ENCODE peak calls at places on chromosomes 11 and 22, in eight cellular contexts. One of them, this sample, is unnamed.

GRCh38 chr11:69220581-69221051 is 64.9 kb downstream of the SMIM38 start:
- DNase-seq in NCI-H1092: no peak
- DNase-seq in AG20443: peak; percentile 38
- DNase-seq in EH: no peak
- DNase-seq in left kidney: no peak
- DNase-seq in left lung: no peak
- DNase-seq in WERI-Rb-1: no peak
- DNase-seq in AML-193: no peak
- DNase-seq in this sample: no peak

GRCh38 chr11:125376856-125377255 is 119.2 kb downstream of the FEZ1 start:
- DNase-seq in AML-193: no peak
- DNase-seq in left lung: no peak
- DNase-seq in NCI-H1092: no peak
- DNase-seq in AG20443: peak; percentile 60
- DNase-seq in left kidney: no peak
- DNase-seq in WERI-Rb-1: no peak
- DNase-seq in EH: peak; percentile 11
- DNase-seq in this sample: no peak

GRCh38 chr11:16862733-16863132 is 124.3 kb downstream of the C11orf58 start:
- DNase-seq in left kidney: peak; percentile 39
- DNase-seq in AML-193: no peak
- DNase-seq in EH: no peak
- DNase-seq in NCI-H1092: no peak
- DNase-seq in left lung: no peak
- DNase-seq in AG20443: peak; percentile 33
- DNase-seq in WERI-Rb-1: no peak
- DNase-seq in this sample: no peak

GRCh38 chr11:130042093-130042591 is 27.6 kb upstream of the APLP2 start:
- DNase-seq in NCI-H1092: no peak
- DNase-seq in AG20443: peak; percentile 80
- DNase-seq in left lung: no peak
- DNase-seq in AML-193: peak; percentile 27
- DNase-seq in EH: peak; percentile 88
- DNase-seq in WERI-Rb-1: no peak
- DNase-seq in left kidney: no peak
- DNase-seq in this sample: peak; percentile 83

GRCh38 chr11:111376453-111376871 is 2.6 kb downstream of the POU2AF1 start:
- DNase-seq in NCI-H1092: no peak
- DNase-seq in AML-193: no peak
- DNase-seq in left lung: no peak
- DNase-seq in AG20443: no peak
- DNase-seq in WERI-Rb-1: no peak
- DNase-seq in left kidney: peak; percentile 27
- DNase-seq in EH: no peak
- DNase-seq in this sample: no peak

GRCh38 chr22:29988719-29989118 is 91.5 kb upstream of the HORMAD2 start:
- DNase-seq in left kidney: no peak
- DNase-seq in WERI-Rb-1: no peak
- DNase-seq in EH: no peak
- DNase-seq in AML-193: peak; percentile 10
- DNase-seq in AG20443: no peak
- DNase-seq in NCI-H1092: no peak
- DNase-seq in left lung: no peak
- DNase-seq in this sample: no peak

GRCh38 chr11:82763167-82763566 is 29.5 kb upstream of the FAM181B start:
- DNase-seq in AML-193: no peak
- DNase-seq in AG20443: no peak
- DNase-seq in NCI-H1092: no peak
- DNase-seq in left kidney: no peak
- DNase-seq in WERI-Rb-1: no peak
- DNase-seq in left lung: no peak
- DNase-seq in EH: no peak
- DNase-seq in this sample: no peak

GRCh38 chr11:32960553-32961164 is 55.0 kb upstream of the DEPDC7 start:
- DNase-seq in left lung: no peak
- DNase-seq in AML-193: peak; percentile 49
- DNase-seq in WERI-Rb-1: no peak
- DNase-seq in AG20443: peak; percentile 18
- DNase-seq in EH: peak; percentile 60
- DNase-seq in NCI-H1092: peak; percentile 30
- DNase-seq in left kidney: peak; percentile 73
- DNase-seq in this sample: peak; percentile 24

GRCh38 chr11:2800655-2801531 is 84.7 kb downstream of the CDKN1C start:
- DNase-seq in AML-193: no peak
- DNase-seq in EH: no peak
- DNase-seq in WERI-Rb-1: no peak
- DNase-seq in NCI-H1092: no peak
- DNase-seq in AG20443: no peak
- DNase-seq in left kidney: no peak
- DNase-seq in left lung: no peak
- DNase-seq in this sample: no peak

GRCh38 chr11:67648140-67648795 is 2.3 kb downstream of the ACY3 start:
- DNase-seq in WERI-Rb-1: peak; percentile 69
- DNase-seq in AG20443: no peak
- DNase-seq in NCI-H1092: peak; percentile 14
- DNase-seq in left lung: peak; percentile 31
- DNase-seq in AML-193: no peak
- DNase-seq in EH: no peak
- DNase-seq in left kidney: peak; percentile 68
- DNase-seq in this sample: no peak

GRCh38 chr22:49880281-49880680 is 26.6 kb downstream of the ZBED4 start:
- DNase-seq in WERI-Rb-1: no peak
- DNase-seq in EH: no peak
- DNase-seq in left kidney: peak; percentile 27
- DNase-seq in AG20443: no peak
- DNase-seq in left lung: no peak
- DNase-seq in NCI-H1092: no peak
- DNase-seq in AML-193: no peak
- DNase-seq in this sample: no peak

GRCh38 chr11:36229091-36229490 is 60.1 kb downstream of the COMMD9 start:
- DNase-seq in left lung: no peak
- DNase-seq in AML-193: no peak
- DNase-seq in NCI-H1092: no peak
- DNase-seq in AG20443: no peak
- DNase-seq in WERI-Rb-1: no peak
- DNase-seq in EH: no peak
- DNase-seq in left kidney: no peak
- DNase-seq in this sample: no peak

GRCh38 chr11:16040151-16040550 is 316.2 kb downstream of the SOX6 start:
- DNase-seq in WERI-Rb-1: no peak
- DNase-seq in left lung: no peak
- DNase-seq in EH: no peak
- DNase-seq in AML-193: no peak
- DNase-seq in left kidney: peak; percentile 32
- DNase-seq in NCI-H1092: no peak
- DNase-seq in AG20443: no peak
- DNase-seq in this sample: no peak

GRCh38 chr22:24106385-24107381 is 74.6 kb upstream of the SUSD2 start:
- DNase-seq in WERI-Rb-1: peak; percentile 25
- DNase-seq in EH: peak; percentile 19
- DNase-seq in left lung: no peak
- DNase-seq in NCI-H1092: no peak
- DNase-seq in left kidney: peak; percentile 4
- DNase-seq in AG20443: no peak
- DNase-seq in AML-193: peak; percentile 3
- DNase-seq in this sample: no peak

GRCh38 chr11:75797796-75798195 is 17.2 kb upstream of the UVRAG start:
- DNase-seq in NCI-H1092: no peak
- DNase-seq in left lung: no peak
- DNase-seq in WERI-Rb-1: no peak
- DNase-seq in left kidney: no peak
- DNase-seq in AG20443: peak; percentile 72
- DNase-seq in EH: peak; percentile 75
- DNase-seq in AML-193: no peak
- DNase-seq in this sample: peak; percentile 50

GRCh38 chr11:8062781-8063257 is 18.2 kb upstream of the TUB start:
- DNase-seq in NCI-H1092: no peak
- DNase-seq in WERI-Rb-1: no peak
- DNase-seq in left kidney: no peak
- DNase-seq in left lung: peak; percentile 18
- DNase-seq in EH: no peak
- DNase-seq in AG20443: no peak
- DNase-seq in AML-193: no peak
- DNase-seq in this sample: no peak

GRCh38 chr11:122563761-122564160 is 91.8 kb upstream of the UBASH3B start:
- DNase-seq in left kidney: no peak
- DNase-seq in AML-193: no peak
- DNase-seq in WERI-Rb-1: no peak
- DNase-seq in AG20443: no peak
- DNase-seq in NCI-H1092: no peak
- DNase-seq in left lung: no peak
- DNase-seq in EH: no peak
- DNase-seq in this sample: no peak

GRCh38 chr11:119153049-119153818 is 4.4 kb downstream of the ABCG4 start:
- DNase-seq in AML-193: no peak
- DNase-seq in AG20443: no peak
- DNase-seq in left kidney: peak; percentile 23
- DNase-seq in WERI-Rb-1: no peak
- DNase-seq in left lung: no peak
- DNase-seq in EH: no peak
- DNase-seq in NCI-H1092: no peak
- DNase-seq in this sample: no peak

GRCh38 chr11:19802773-19803293 is 90.2 kb downstream of the NAV2 start:
- DNase-seq in AG20443: no peak
- DNase-seq in NCI-H1092: no peak
- DNase-seq in EH: no peak
- DNase-seq in left lung: no peak
- DNase-seq in left kidney: no peak
- DNase-seq in WERI-Rb-1: no peak
- DNase-seq in AML-193: no peak
- DNase-seq in this sample: no peak

GRCh38 chr22:32206774-32207758 is 2.2 kb upstream of the RFPL2 start:
- DNase-seq in left kidney: peak; percentile 40
- DNase-seq in AML-193: peak; percentile 26
- DNase-seq in WERI-Rb-1: peak; percentile 35
- DNase-seq in NCI-H1092: no peak
- DNase-seq in AG20443: no peak
- DNase-seq in EH: peak; percentile 21
- DNase-seq in left lung: no peak
- DNase-seq in this sample: no peak

GRCh38 chr11:102794382-102794781 is 3.6 kb downstream of the MMP1 start:
- DNase-seq in left lung: no peak
- DNase-seq in AG20443: peak; percentile 32
- DNase-seq in NCI-H1092: no peak
- DNase-seq in EH: peak; percentile 66
- DNase-seq in left kidney: peak; percentile 13
- DNase-seq in AML-193: peak; percentile 13
- DNase-seq in WERI-Rb-1: peak; percentile 58
- DNase-seq in this sample: peak; percentile 28

GRCh38 chr11:100734743-100735527 is 47.8 kb downstream of the ARHGAP42 start:
- DNase-seq in NCI-H1092: no peak
- DNase-seq in AML-193: no peak
- DNase-seq in WERI-Rb-1: no peak
- DNase-seq in EH: no peak
- DNase-seq in left lung: no peak
- DNase-seq in AG20443: no peak
- DNase-seq in left kidney: no peak
- DNase-seq in this sample: no peak

GRCh38 chr22:24826710-24827285 is 20.8 kb downstream of the SGSM1 start:
- DNase-seq in AG20443: no peak
- DNase-seq in EH: no peak
- DNase-seq in left lung: no peak
- DNase-seq in NCI-H1092: no peak
- DNase-seq in AML-193: no peak
- DNase-seq in left kidney: no peak
- DNase-seq in WERI-Rb-1: no peak
- DNase-seq in this sample: no peak

GRCh38 chr11:133999355-133999754 is 42.6 kb upstream of the IGSF9B start:
- DNase-seq in EH: no peak
- DNase-seq in AML-193: no peak
- DNase-seq in left kidney: no peak
- DNase-seq in NCI-H1092: no peak
- DNase-seq in AG20443: no peak
- DNase-seq in WERI-Rb-1: peak; percentile 72
- DNase-seq in left lung: no peak
- DNase-seq in this sample: no peak

GRCh38 chr11:71582309-71582895 is at the start of gene KRTAP5-11:
- DNase-seq in AG20443: no peak
- DNase-seq in left kidney: no peak
- DNase-seq in NCI-H1092: no peak
- DNase-seq in AML-193: no peak
- DNase-seq in WERI-Rb-1: no peak
- DNase-seq in left lung: no peak
- DNase-seq in EH: no peak
- DNase-seq in this sample: no peak

GRCh38 chr11:19696904-19697303 is 15.7 kb upstream of the NAV2 start:
- DNase-seq in WERI-Rb-1: no peak
- DNase-seq in AG20443: no peak
- DNase-seq in EH: no peak
- DNase-seq in left lung: no peak
- DNase-seq in AML-193: no peak
- DNase-seq in left kidney: no peak
- DNase-seq in NCI-H1092: no peak
- DNase-seq in this sample: no peak

GRCh38 chr11:5059527-5059926 is at the start of gene OR52E2:
- DNase-seq in AML-193: no peak
- DNase-seq in left kidney: no peak
- DNase-seq in NCI-H1092: no peak
- DNase-seq in left lung: no peak
- DNase-seq in EH: no peak
- DNase-seq in WERI-Rb-1: no peak
- DNase-seq in AG20443: no peak
- DNase-seq in this sample: no peak

GRCh38 chr11:429931-430456 is 11.8 kb downstream of the ANO9 start:
- DNase-seq in EH: no peak
- DNase-seq in AML-193: no peak
- DNase-seq in left kidney: no peak
- DNase-seq in NCI-H1092: no peak
- DNase-seq in WERI-Rb-1: no peak
- DNase-seq in left lung: no peak
- DNase-seq in AG20443: no peak
- DNase-seq in this sample: no peak

GRCh38 chr22:19895160-19895849 is 40.6 kb upstream of the GNB1L start:
- DNase-seq in WERI-Rb-1: no peak
- DNase-seq in AML-193: no peak
- DNase-seq in AG20443: no peak
- DNase-seq in left kidney: no peak
- DNase-seq in NCI-H1092: no peak
- DNase-seq in left lung: no peak
- DNase-seq in EH: no peak
- DNase-seq in this sample: no peak

GRCh38 chr11:63530021-63530420 is 6.6 kb upstream of the PLAAT4 start:
- DNase-seq in NCI-H1092: no peak
- DNase-seq in EH: no peak
- DNase-seq in left kidney: no peak
- DNase-seq in AG20443: no peak
- DNase-seq in AML-193: no peak
- DNase-seq in left lung: no peak
- DNase-seq in WERI-Rb-1: no peak
- DNase-seq in this sample: no peak

GRCh38 chr11:2832718-2833020 is 52.9 kb downstream of the CDKN1C start:
- DNase-seq in left lung: no peak
- DNase-seq in AML-193: no peak
- DNase-seq in left kidney: no peak
- DNase-seq in NCI-H1092: no peak
- DNase-seq in AG20443: no peak
- DNase-seq in EH: no peak
- DNase-seq in WERI-Rb-1: no peak
- DNase-seq in this sample: no peak

GRCh38 chr22:43867839-43868652 is 5.7 kb upstream of the SULT4A1 start:
- DNase-seq in WERI-Rb-1: peak; percentile 3
- DNase-seq in AML-193: no peak
- DNase-seq in left lung: peak; percentile 55
- DNase-seq in left kidney: peak; percentile 93
- DNase-seq in NCI-H1092: no peak
- DNase-seq in AG20443: peak; percentile 82
- DNase-seq in EH: peak; percentile 75
- DNase-seq in this sample: peak; percentile 78

GRCh38 chr11:128695539-128696221 is 1.8 kb downstream of the FLI1 start:
- DNase-seq in WERI-Rb-1: no peak
- DNase-seq in EH: peak; percentile 49
- DNase-seq in left kidney: peak; percentile 9
- DNase-seq in left lung: peak; percentile 78
- DNase-seq in NCI-H1092: no peak
- DNase-seq in AG20443: no peak
- DNase-seq in AML-193: peak; percentile 99
- DNase-seq in this sample: no peak

GRCh38 chr22:46067159-46068111 is 82.9 kb upstream of the PPARA start:
- DNase-seq in WERI-Rb-1: no peak
- DNase-seq in AG20443: peak; percentile 9
- DNase-seq in left lung: peak; percentile 29
- DNase-seq in left kidney: no peak
- DNase-seq in AML-193: no peak
- DNase-seq in NCI-H1092: no peak
- DNase-seq in EH: peak; percentile 51
- DNase-seq in this sample: no peak